ENCODE peak calls at places on chromosomes 5 and 9, in four cellular contexts. H is HepG2, I is H1, J is GM12878. E is an unnamed sample.

GRCh38 chr5:68028131-68028727 is 187.3 kb upstream of the PIK3R1 start:
- DNase-seq in I (no peak), J (no peak), H (no peak), E (no peak)

GRCh38 chr5:164747371-164747770 is 1242.0 kb downstream of the MAT2B start:
- DNase-seq in I (no peak), H (no peak), J (no peak), E (no peak)

GRCh38 chr5:14401639-14402038 is 180.0 kb upstream of the OTULINL start:
- DNase-seq in H (no peak), J (no peak), I (no peak), E (no peak)

GRCh38 chr5:147906326-147907095 is at the start of gene C5orf46:
- DNase-seq in J (no peak), H (peak; percentile 46), I (no peak), E (no peak)

GRCh38 chr9:92973700-92974099 is 26.4 kb downstream of the FGD3 start:
- DNase-seq in I (no peak), J (no peak), H (no peak), E (no peak)

GRCh38 chr5:32538031-32538547 is 47.3 kb upstream of the SUB1 start:
- DNase-seq in I (no peak), H (no peak), J (peak; percentile 81), E (no peak)

GRCh38 chr9:97752274-97752673 is 55.1 kb upstream of the XPA start:
- DNase-seq in J (no peak), H (no peak), I (no peak), E (no peak)

GRCh38 chr9:68522126-68522525 is 18.6 kb downstream of the TMEM252 start:
- DNase-seq in I (no peak), J (no peak), H (no peak), E (no peak)

GRCh38 chr5:88836195-88836838 is 46.7 kb downstream of the MEF2C start:
- DNase-seq in I (no peak), H (no peak), J (no peak), E (peak; percentile 24)

GRCh38 chr5:35136386-35136785 is 88.6 kb upstream of the AGXT2 start:
- DNase-seq in H (no peak), I (no peak), J (no peak), E (no peak)

GRCh38 chr5:96876292-96876850 is at the start of gene ERAP2:
- DNase-seq in H (peak; percentile 25), I (no peak), J (no peak), E (peak; percentile 51)

GRCh38 chr5:61678966-61679365 is 346.9 kb downstream of the ZSWIM6 start:
- DNase-seq in I (no peak), H (no peak), J (no peak), E (no peak)

GRCh38 chr9:98132806-98133631 is 14.0 kb upstream of the TRIM14 start:
- DNase-seq in J (no peak), H (no peak), I (no peak), E (no peak)

GRCh38 chr9:38308136-38308535 is 84.4 kb upstream of the ALDH1B1 start:
- DNase-seq in H (no peak), I (no peak), J (no peak), E (no peak)

GRCh38 chr5:136025900-136026299 is 2.9 kb upstream of the TGFBI start:
- DNase-seq in I (no peak), J (no peak), H (no peak), E (no peak)

GRCh38 chr5:65831276-65831675 is 95.1 kb upstream of the ERBIN start:
- DNase-seq in H (no peak), I (no peak), J (no peak), E (no peak)

GRCh38 chr9:128554155-128554862 is 1.9 kb downstream of the SPTAN1 start:
- DNase-seq in H (peak; percentile 85), I (no peak), J (peak; percentile 27), E (peak; percentile 38)

GRCh38 chr5:34587355-34588241 is 68.5 kb upstream of the RAI14 start:
- DNase-seq in H (peak; percentile 57), J (peak; percentile 15), I (no peak), E (peak; percentile 89)

GRCh38 chr5:173451031-173451430 is 122.8 kb upstream of the STC2 start:
- DNase-seq in H (peak; percentile 49), J (no peak), I (peak; percentile 3), E (peak; percentile 63)

GRCh38 chr9:87276327-87276841 is 221.3 kb upstream of the DAPK1 start:
- DNase-seq in J (peak; percentile 43), I (no peak), H (no peak), E (no peak)

GRCh38 chr5:139186752-139187326 is 11.3 kb downstream of the SIL1 start:
- DNase-seq in H (no peak), J (no peak), I (no peak), E (no peak)

GRCh38 chr5:66425842-66426241 is 170.4 kb upstream of the MAST4 start:
- DNase-seq in H (no peak), J (no peak), I (no peak), E (no peak)

GRCh38 chr5:138467711-138468132 is 2.4 kb downstream of the EGR1 start:
- DNase-seq in H (no peak), J (no peak), I (no peak), E (no peak)

GRCh38 chr5:24850911-24851310 is 206.1 kb upstream of the CDH10 start:
- DNase-seq in J (no peak), H (no peak), I (no peak), E (no peak)

GRCh38 chr5:79011219-79011836 is 26.2 kb upstream of the ARSB start:
- DNase-seq in I (no peak), H (no peak), J (no peak), E (no peak)

GRCh38 chr9:109918359-109919163 is 138.6 kb downstream of the PALM2AKAP2 start:
- DNase-seq in H (no peak), J (peak; percentile 80), I (no peak), E (no peak)

GRCh38 chr9:101840694-101841188 is 102.3 kb upstream of the GRIN3A start:
- DNase-seq in H (no peak), J (no peak), I (no peak), E (peak; percentile 79)

GRCh38 chr5:146307796-146308195 is 30.8 kb upstream of the POU4F3 start:
- DNase-seq in H (no peak), J (no peak), I (no peak), E (no peak)

GRCh38 chr5:141883184-141883947 is 5.2 kb upstream of the PCDH1 start:
- DNase-seq in J (no peak), H (no peak), I (no peak), E (peak; percentile 58)

GRCh38 chr5:8954801-8955200 is 591.1 kb downstream of the SEMA5A start:
- DNase-seq in I (no peak), H (no peak), J (no peak), E (no peak)

GRCh38 chr5:78345485-78345884 is 14.9 kb upstream of the SCAMP1 start:
- DNase-seq in H (no peak), J (no peak), I (no peak), E (no peak)

GRCh38 chr5:171149772-171150171 is 159.3 kb upstream of the TLX3 start:
- DNase-seq in J (no peak), H (no peak), I (no peak), E (no peak)

GRCh38 chr5:148972958-148973357 is 89.9 kb downstream of the SH3TC2 start:
- DNase-seq in I (no peak), J (no peak), H (peak; percentile 13), E (no peak)

GRCh38 chr5:625516-625915 is 13.4 kb downstream of the CEP72 start:
- DNase-seq in J (no peak), H (no peak), I (no peak), E (no peak)

GRCh38 chr5:623531-623930 is 11.4 kb downstream of the CEP72 start:
- DNase-seq in H (no peak), J (no peak), I (no peak), E (no peak)

GRCh38 chr5:622946-623522 is 10.9 kb downstream of the CEP72 start:
- DNase-seq in H (no peak), I (no peak), J (no peak), E (no peak)

GRCh38 chr5:624118-624950 is 12.2 kb downstream of the CEP72 start:
- DNase-seq in I (no peak), J (no peak), H (no peak), E (no peak)

GRCh38 chr5:624951-625230 is 12.8 kb downstream of the CEP72 start:
- DNase-seq in I (no peak), J (no peak), H (no peak), E (no peak)
- TF ChIP-seq CBX5 in I (no peak), J (no peak), H (no peak), E (no peak)

DNA sequence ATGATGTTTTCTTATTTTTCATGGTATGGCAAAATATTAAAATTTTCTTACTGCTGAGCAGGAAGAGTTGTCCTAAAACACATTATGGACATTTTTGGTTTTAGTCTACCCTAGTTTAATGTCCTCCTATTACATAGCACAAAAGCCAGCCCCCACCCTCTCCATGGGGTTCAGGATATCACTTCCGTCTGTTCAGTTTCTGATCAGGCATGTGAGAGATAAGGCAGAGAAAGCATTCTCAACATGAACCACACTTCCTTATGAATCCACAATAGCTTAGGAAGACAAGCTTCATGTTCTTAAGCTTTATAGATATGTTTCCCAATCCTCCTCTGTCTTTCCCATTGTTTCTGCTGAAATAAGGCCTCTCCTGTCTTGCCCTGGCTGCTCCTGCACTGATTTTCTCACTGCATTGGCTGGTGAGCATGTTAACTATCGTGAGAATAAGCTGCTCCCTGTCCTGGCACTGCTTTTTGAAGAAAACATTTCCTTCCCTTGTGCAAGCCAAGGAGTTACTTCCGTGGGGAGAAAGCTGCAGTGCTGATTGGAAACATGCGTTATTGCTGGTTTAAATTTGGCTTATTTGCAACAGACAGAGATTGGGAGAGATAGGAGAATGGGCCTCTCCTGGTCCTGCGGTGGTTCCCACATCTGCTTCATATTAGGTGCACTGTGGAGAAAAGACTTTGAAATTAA is 260.3 kb upstream of the RPS23 start:
- DNase-seq in J (no peak), I (no peak), H (no peak), E (no peak)
- TF ChIP-seq POLR2AphosphoS5 in J (no peak), I (no peak), H (no peak), E (no peak)

GRCh38 chr9:33709241-33709640 is 86.1 kb upstream of the PRSS3 start:
- DNase-seq in J (no peak), H (no peak), I (no peak), E (no peak)
- TF ChIP-seq CHD2 in J (no peak), H (no peak), I (no peak), E (no peak)

DNA sequence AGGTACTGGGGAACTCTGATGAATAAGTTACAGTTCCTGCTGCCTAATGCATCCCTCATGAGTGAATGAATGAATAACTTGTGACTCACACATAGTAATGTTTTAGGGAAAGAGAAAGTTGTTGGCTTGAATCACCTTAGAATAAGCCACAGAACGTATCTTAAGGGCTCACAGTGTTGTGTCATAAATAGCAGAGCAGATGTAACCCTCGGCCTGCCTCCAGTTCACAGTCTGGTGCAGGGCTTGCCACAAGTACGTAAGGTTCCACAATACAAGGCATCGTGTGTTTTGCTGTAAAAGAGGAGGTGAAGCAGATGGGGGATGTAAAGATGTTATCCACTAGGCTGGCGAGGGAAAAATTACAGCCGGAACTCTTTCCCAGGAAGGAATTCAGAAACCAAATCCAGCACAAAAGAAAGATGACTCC is 218.7 kb downstream of the TRPM3 start:
- DNase-seq in J (no peak), H (no peak), I (no peak), E (no peak)
- TF ChIP-seq CBX5 in J (no peak), H (no peak), I (no peak), E (no peak)

GRCh38 chr5:1563617-1564181 is 39.9 kb upstream of the LPCAT1 start:
- DNase-seq in J (no peak), H (no peak), I (no peak), E (no peak)
- TF ChIP-seq POLR2AphosphoS5 in J (no peak), H (no peak), I (no peak), E (no peak)